ENCODE peak calls at places on chromosome 14, in four cellular contexts. One of them, this sample, is unnamed.

GRCh38 chr14:103858063-103858820 is 10.9 kb upstream of the PPP1R13B start:
- DNase-seq in fibroblast of lung: no peak
- DNase-seq in endodermal cell: no peak
- DNase-seq in effector memory CD4-positive, alpha-beta T cell: no peak
- DNase-seq in this sample: no peak

GRCh38 chr14:102928412-102929348 is 6.2 kb downstream of the AMN start:
- DNase-seq in fibroblast of lung: peak; percentile 30
- DNase-seq in endodermal cell: peak; percentile 95
- DNase-seq in effector memory CD4-positive, alpha-beta T cell: peak; percentile 70
- DNase-seq in this sample: peak; percentile 24

GRCh38 chr14:76761198-76761848 is at the start of gene VASH1:
- DNase-seq in fibroblast of lung: peak; percentile 79
- DNase-seq in endodermal cell: peak; percentile 88
- DNase-seq in effector memory CD4-positive, alpha-beta T cell: peak; percentile 39
- DNase-seq in this sample: peak; percentile 75

GRCh38 chr14:103108749-103109207 is 14.3 kb downstream of the EXOC3L4 start:
- DNase-seq in endodermal cell: peak; percentile 78
- DNase-seq in effector memory CD4-positive, alpha-beta T cell: no peak
- DNase-seq in fibroblast of lung: peak; percentile 38
- DNase-seq in this sample: no peak

GRCh38 chr14:50060871-50061663 is 55.3 kb downstream of the VCPKMT start:
- DNase-seq in effector memory CD4-positive, alpha-beta T cell: peak; percentile 32
- DNase-seq in fibroblast of lung: peak; percentile 93
- DNase-seq in endodermal cell: peak; percentile 76
- DNase-seq in this sample: peak; percentile 82

GRCh38 chr14:95008445-95009217 is 148.7 kb downstream of the DICER1 start:
- DNase-seq in endodermal cell: no peak
- DNase-seq in effector memory CD4-positive, alpha-beta T cell: no peak
- DNase-seq in fibroblast of lung: no peak
- DNase-seq in this sample: no peak

GRCh38 chr14:51554953-51555352 is 96.8 kb upstream of the FRMD6 start:
- DNase-seq in fibroblast of lung: peak; percentile 58
- DNase-seq in effector memory CD4-positive, alpha-beta T cell: no peak
- DNase-seq in endodermal cell: no peak
- DNase-seq in this sample: no peak

GRCh38 chr14:76348898-76349297 is 27.0 kb upstream of the ESRRB start:
- DNase-seq in fibroblast of lung: peak; percentile 82
- DNase-seq in endodermal cell: peak; percentile 83
- DNase-seq in effector memory CD4-positive, alpha-beta T cell: no peak
- DNase-seq in this sample: peak; percentile 95

GRCh38 chr14:73238262-73238852 is 1.1 kb downstream of the PAPLN start:
- DNase-seq in fibroblast of lung: peak; percentile 88
- DNase-seq in effector memory CD4-positive, alpha-beta T cell: no peak
- DNase-seq in endodermal cell: no peak
- DNase-seq in this sample: peak; percentile 63

GRCh38 chr14:55850803-55851202 is 267.4 kb upstream of the PELI2 start:
- DNase-seq in fibroblast of lung: peak; percentile 65
- DNase-seq in effector memory CD4-positive, alpha-beta T cell: no peak
- DNase-seq in endodermal cell: no peak
- DNase-seq in this sample: peak; percentile 24

GRCh38 chr14:96208739-96209138 is 4.1 kb downstream of the BDKRB2 start:
- DNase-seq in effector memory CD4-positive, alpha-beta T cell: no peak
- DNase-seq in fibroblast of lung: no peak
- DNase-seq in endodermal cell: no peak
- DNase-seq in this sample: no peak

GRCh38 chr14:61655777-61656176 is 39.5 kb upstream of the HIF1A start:
- DNase-seq in fibroblast of lung: no peak
- DNase-seq in effector memory CD4-positive, alpha-beta T cell: no peak
- DNase-seq in endodermal cell: no peak
- DNase-seq in this sample: no peak

GRCh38 chr14:49882826-49883694 is 9.8 kb upstream of the ARF6 start:
- DNase-seq in endodermal cell: no peak
- DNase-seq in effector memory CD4-positive, alpha-beta T cell: no peak
- DNase-seq in fibroblast of lung: peak; percentile 22
- DNase-seq in this sample: no peak

GRCh38 chr14:74038015-74038859 is 19.1 kb downstream of the BBOF1 start:
- DNase-seq in endodermal cell: no peak
- DNase-seq in fibroblast of lung: peak; percentile 46
- DNase-seq in effector memory CD4-positive, alpha-beta T cell: no peak
- DNase-seq in this sample: peak; percentile 76

GRCh38 chr14:83071888-83072501 is 1538.3 kb upstream of the SEL1L start:
- DNase-seq in fibroblast of lung: no peak
- DNase-seq in effector memory CD4-positive, alpha-beta T cell: no peak
- DNase-seq in endodermal cell: no peak
- DNase-seq in this sample: no peak

GRCh38 chr14:73242274-73242960 is 5.1 kb downstream of the PAPLN start:
- DNase-seq in endodermal cell: no peak
- DNase-seq in fibroblast of lung: no peak
- DNase-seq in effector memory CD4-positive, alpha-beta T cell: no peak
- DNase-seq in this sample: no peak

GRCh38 chr14:95415993-95416392 is 96.3 kb upstream of the CLMN start:
- DNase-seq in fibroblast of lung: no peak
- DNase-seq in effector memory CD4-positive, alpha-beta T cell: no peak
- DNase-seq in endodermal cell: no peak
- DNase-seq in this sample: no peak

GRCh38 chr14:90613997-90614396 is 202.2 kb downstream of the TTC7B start:
- DNase-seq in effector memory CD4-positive, alpha-beta T cell: no peak
- DNase-seq in fibroblast of lung: no peak
- DNase-seq in endodermal cell: no peak
- DNase-seq in this sample: no peak

GRCh38 chr14:90611936-90612335 is 204.3 kb downstream of the TTC7B start:
- DNase-seq in effector memory CD4-positive, alpha-beta T cell: no peak
- DNase-seq in fibroblast of lung: no peak
- DNase-seq in endodermal cell: no peak
- DNase-seq in this sample: peak; percentile 90

GRCh38 chr14:90611501-90611900 is 204.7 kb downstream of the TTC7B start:
- DNase-seq in fibroblast of lung: no peak
- DNase-seq in effector memory CD4-positive, alpha-beta T cell: no peak
- DNase-seq in endodermal cell: no peak
- DNase-seq in this sample: no peak

GRCh38 chr14:90613446-90613845 is 202.8 kb downstream of the TTC7B start:
- DNase-seq in endodermal cell: no peak
- DNase-seq in fibroblast of lung: no peak
- DNase-seq in effector memory CD4-positive, alpha-beta T cell: no peak
- DNase-seq in this sample: peak; percentile 22

GRCh38 chr14:90612801-90613200 is 203.4 kb downstream of the TTC7B start:
- DNase-seq in effector memory CD4-positive, alpha-beta T cell: no peak
- DNase-seq in fibroblast of lung: no peak
- DNase-seq in endodermal cell: no peak
- DNase-seq in this sample: peak; percentile 80
- H3K27ac ChIP-seq in effector memory CD4-positive, alpha-beta T cell: no peak overlapping the region
- H3K27ac ChIP-seq in fibroblast of lung: no peak overlapping the region
- H3K27ac ChIP-seq in endodermal cell: no peak overlapping the region
- H3K27ac ChIP-seq in this sample: peak overlapping the region; percentile 82

DNA sequence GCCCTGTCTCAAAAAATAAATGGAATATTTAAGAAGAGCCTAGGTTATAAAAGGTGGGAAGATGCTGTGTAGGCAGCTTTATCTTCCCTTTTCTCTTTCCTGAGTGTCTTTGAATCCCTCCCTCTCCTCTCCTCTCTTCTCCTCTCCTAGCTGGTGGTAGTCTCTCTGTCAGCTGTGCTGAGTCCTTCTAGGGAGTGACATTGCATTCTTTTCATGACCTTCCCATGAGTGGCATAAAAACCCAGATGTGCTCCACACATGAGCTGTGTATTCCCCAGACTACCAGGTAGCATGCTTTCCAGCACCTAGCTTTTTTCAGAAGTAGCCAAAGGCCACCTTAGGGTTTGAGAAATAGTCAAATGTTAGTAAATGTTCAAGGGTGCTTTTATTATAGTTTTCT is 23.6 kb downstream of the SAMD4A start:
- DNase-seq in effector memory CD4-positive, alpha-beta T cell: no peak
- DNase-seq in endodermal cell: no peak
- DNase-seq in fibroblast of lung: no peak
- DNase-seq in this sample: no peak
- H3K27ac ChIP-seq in effector memory CD4-positive, alpha-beta T cell: no peak overlapping the region
- H3K27ac ChIP-seq in endodermal cell: no peak overlapping the region
- H3K27ac ChIP-seq in fibroblast of lung: no peak overlapping the region
- H3K27ac ChIP-seq in this sample: no peak overlapping the region

GRCh38 chr14:24127673-24128072 is 2.8 kb upstream of the FITM1 start:
- DNase-seq in endodermal cell: no peak
- DNase-seq in fibroblast of lung: no peak
- DNase-seq in effector memory CD4-positive, alpha-beta T cell: no peak
- DNase-seq in this sample: no peak
- H3K27ac ChIP-seq in endodermal cell: no peak overlapping the region
- H3K27ac ChIP-seq in fibroblast of lung: no peak overlapping the region
- H3K27ac ChIP-seq in effector memory CD4-positive, alpha-beta T cell: no peak overlapping the region
- H3K27ac ChIP-seq in this sample: no peak overlapping the region

DNA sequence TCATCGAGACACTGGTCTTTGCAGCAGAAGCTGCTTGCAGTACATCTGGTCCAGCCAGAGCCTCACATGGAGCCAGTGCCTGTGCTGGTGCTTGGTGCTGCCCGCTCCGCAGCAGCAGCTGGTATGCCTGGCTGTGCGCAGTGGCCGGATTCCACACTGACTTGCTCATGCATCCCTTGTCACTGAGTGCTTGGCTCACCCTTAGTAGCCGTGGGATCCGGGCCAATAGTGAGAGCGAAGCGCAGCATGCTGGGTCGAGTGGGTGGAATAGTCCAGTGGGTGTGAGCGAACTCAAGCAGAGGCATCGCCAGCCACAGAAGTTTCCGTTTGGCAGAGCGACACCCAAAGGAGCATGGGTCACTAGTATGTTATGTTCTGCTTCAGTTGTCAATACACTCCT is 10.1 kb upstream of the FBXO33 start:
- DNase-seq in endodermal cell: no peak
- DNase-seq in fibroblast of lung: peak; percentile 68
- DNase-seq in effector memory CD4-positive, alpha-beta T cell: no peak
- DNase-seq in this sample: no peak
- H3K27ac ChIP-seq in endodermal cell: no peak overlapping the region
- H3K27ac ChIP-seq in fibroblast of lung: peak overlapping the region; percentile 34
- H3K27ac ChIP-seq in effector memory CD4-positive, alpha-beta T cell: no peak overlapping the region
- H3K27ac ChIP-seq in this sample: no peak overlapping the region

GRCh38 chr14:89303452-89304435 is 113.3 kb downstream of the FOXN3 start:
- DNase-seq in endodermal cell: peak; percentile 64
- DNase-seq in fibroblast of lung: peak; percentile 89
- DNase-seq in effector memory CD4-positive, alpha-beta T cell: no peak
- DNase-seq in this sample: peak; percentile 83
- H3K27ac ChIP-seq in endodermal cell: peak overlapping the region; percentile 74
- H3K27ac ChIP-seq in fibroblast of lung: peak overlapping the region; percentile 99
- H3K27ac ChIP-seq in effector memory CD4-positive, alpha-beta T cell: no peak overlapping the region
- H3K27ac ChIP-seq in this sample: peak overlapping the region; percentile 71

GRCh38 chr14:98555440-98555839 is 716.6 kb downstream of the BCL11B start:
- DNase-seq in endodermal cell: no peak
- DNase-seq in effector memory CD4-positive, alpha-beta T cell: no peak
- DNase-seq in fibroblast of lung: no peak
- DNase-seq in this sample: no peak
- H3K27ac ChIP-seq in endodermal cell: no peak overlapping the region
- H3K27ac ChIP-seq in effector memory CD4-positive, alpha-beta T cell: no peak overlapping the region
- H3K27ac ChIP-seq in fibroblast of lung: no peak overlapping the region
- H3K27ac ChIP-seq in this sample: no peak overlapping the region

This sample was measured in endothelial cell of umbilical vein.